ENCODE peak calls at places on chromosomes 3 and 15, in four cellular contexts. T is body of pancreas, O is adrenal gland, J is ovary. X is an unnamed sample.

GRCh38 chr3:190807719-190808375 is 54.6 kb downstream of the GMNC start:
- DNase-seq in T (peak), O (peak), J (peak), X (no peak)

GRCh38 chr3:13394363-13394762 is 25.8 kb downstream of the NUP210 start:
- DNase-seq in T (no peak), O (no peak), J (no peak), X (no peak)

GRCh38 chr3:189685854-189686253 is 54.7 kb downstream of the TP63 start:
- DNase-seq in T (no peak), O (no peak), J (no peak), X (no peak)

GRCh38 chr3:177284383-177284881 is 87.2 kb upstream of the TBL1XR1 start:
- DNase-seq in T (peak), O (peak), J (peak), X (no peak)

GRCh38 chr3:40264437-40264836 is 45.1 kb upstream of the EIF1B start:
- DNase-seq in T (no peak), O (no peak), J (no peak), X (no peak)

GRCh38 chr15:69703495-69704187 is 251.0 kb downstream of the RPLP1 start:
- DNase-seq in T (no peak), O (no peak), J (no peak), X (no peak)

GRCh38 chr15:77607894-77608261 is 24.8 kb downstream of the LINGO1 start:
- DNase-seq in T (no peak), O (no peak), J (no peak), X (no peak)

GRCh38 chr15:68818671-68819450 is 1.8 kb downstream of the ANP32A start:
- DNase-seq in T (peak), O (peak), J (peak), X (no peak)

GRCh38 chr3:71389911-71390573 is 193.5 kb downstream of the FOXP1 start:
- DNase-seq in T (peak), O (no peak), J (peak), X (no peak)

GRCh38 chr15:61038387-61038786 is 190.7 kb downstream of the RORA start:
- DNase-seq in T (no peak), O (peak), J (no peak), X (peak)

GRCh38 chr3:30496496-30496966 is 109.9 kb upstream of the TGFBR2 start:
- DNase-seq in T (no peak), O (no peak), J (no peak), X (peak)

GRCh38 chr15:78282324-78282723 is 17.1 kb downstream of the SKIC8 start:
- DNase-seq in T (no peak), O (no peak), J (no peak), X (no peak)

GRCh38 chr15:72781621-72782020 is 1.9 kb downstream of the ADPGK start:
- DNase-seq in T (no peak), O (no peak), J (no peak), X (no peak)

GRCh38 chr3:153162513-153163348 is 705 bp downstream of the RAP2B start:
- DNase-seq in T (peak), O (peak), J (peak), X (peak)

GRCh38 chr15:27165590-27165989 is 194.6 kb downstream of the GABRG3 start:
- DNase-seq in T (no peak), O (no peak), J (no peak), X (no peak)

GRCh38 chr3:49172616-49173041 is 1.2 kb downstream of the KLHDC8B start:
- DNase-seq in T (no peak), O (no peak), J (peak), X (no peak)

GRCh38 chr3:49173116-49173791 is 1.9 kb downstream of the KLHDC8B start:
- DNase-seq in T (peak), O (peak), J (peak), X (no peak)

GRCh38 chr3:49171775-49172500 is 540 bp downstream of the KLHDC8B start:
- DNase-seq in T (no peak), O (no peak), J (no peak), X (no peak)

GRCh38 chr3:49170744-49171118 is 667 bp upstream of the KLHDC8B start:
- DNase-seq in T (no peak), O (no peak), J (no peak), X (no peak)

DNA sequence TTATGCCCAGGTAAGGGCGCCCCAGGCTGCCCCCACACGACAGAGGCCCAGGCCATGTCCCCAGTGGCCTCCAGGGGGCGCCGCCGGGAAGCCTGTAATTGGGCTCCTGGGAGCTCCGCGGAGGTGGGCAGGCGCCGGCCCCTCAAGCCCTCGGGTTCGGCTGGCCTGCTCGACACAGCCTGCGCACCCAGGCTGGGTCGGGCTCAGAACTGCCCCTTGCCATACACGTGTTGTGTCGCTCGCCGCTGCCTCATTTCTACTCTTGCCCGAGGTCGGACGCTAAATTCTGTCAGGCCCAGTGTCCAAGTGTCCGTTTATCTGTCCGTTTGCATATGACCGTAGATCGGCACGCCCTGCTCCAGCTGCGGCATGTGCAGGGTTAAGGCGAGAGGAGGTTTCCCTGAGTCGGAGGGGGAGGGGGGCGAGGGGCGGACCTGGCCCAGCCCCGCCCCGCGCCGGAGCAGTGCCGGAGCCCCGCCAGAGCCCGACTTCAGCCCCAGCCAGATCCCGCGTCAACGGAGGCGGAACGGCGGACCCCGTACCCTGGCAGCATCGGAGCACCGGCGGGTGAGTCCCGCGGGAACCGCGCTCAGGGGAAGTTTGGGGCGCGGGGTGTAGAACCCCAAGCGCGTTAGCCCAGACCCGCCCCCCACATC is at the start of gene KLHDC8B:
- DNase-seq in T (peak), O (peak), J (peak), X (peak)
- TF ChIP-seq POLR2A in T (peak), O (peak), J (peak), X (no peak)

GRCh38 chr3:128123538-128124368 is at the start of gene RUVBL1:
- DNase-seq in T (peak), O (peak), J (peak), X (peak)
- TF ChIP-seq POLR2A in T (peak), O (peak), J (no peak), X (peak)

DNA sequence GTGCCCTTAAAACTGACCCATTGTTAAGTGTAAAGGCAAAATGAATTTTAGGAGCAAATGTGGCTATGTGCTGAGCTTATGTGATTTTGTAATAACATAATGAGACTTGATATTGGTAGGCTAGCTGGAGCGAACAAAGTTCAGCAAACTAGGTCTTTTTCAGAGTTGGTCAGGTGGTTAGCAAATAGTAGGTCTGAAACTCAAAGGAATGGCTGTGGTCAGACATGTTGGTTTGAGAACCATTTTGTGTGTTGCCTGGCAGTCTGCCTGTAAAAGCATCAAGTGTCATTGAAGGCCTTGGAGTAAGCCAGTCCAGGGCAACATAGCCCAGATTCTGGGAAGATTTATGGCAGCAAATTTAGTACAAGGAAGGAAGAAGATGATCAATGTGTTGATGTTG is 16.4 kb downstream of the FBXO22 start:
- DNase-seq in T (peak), O (no peak), J (no peak), X (no peak)
- TF ChIP-seq POLR2A in T (no peak), O (no peak), J (no peak), X (no peak)

DNA sequence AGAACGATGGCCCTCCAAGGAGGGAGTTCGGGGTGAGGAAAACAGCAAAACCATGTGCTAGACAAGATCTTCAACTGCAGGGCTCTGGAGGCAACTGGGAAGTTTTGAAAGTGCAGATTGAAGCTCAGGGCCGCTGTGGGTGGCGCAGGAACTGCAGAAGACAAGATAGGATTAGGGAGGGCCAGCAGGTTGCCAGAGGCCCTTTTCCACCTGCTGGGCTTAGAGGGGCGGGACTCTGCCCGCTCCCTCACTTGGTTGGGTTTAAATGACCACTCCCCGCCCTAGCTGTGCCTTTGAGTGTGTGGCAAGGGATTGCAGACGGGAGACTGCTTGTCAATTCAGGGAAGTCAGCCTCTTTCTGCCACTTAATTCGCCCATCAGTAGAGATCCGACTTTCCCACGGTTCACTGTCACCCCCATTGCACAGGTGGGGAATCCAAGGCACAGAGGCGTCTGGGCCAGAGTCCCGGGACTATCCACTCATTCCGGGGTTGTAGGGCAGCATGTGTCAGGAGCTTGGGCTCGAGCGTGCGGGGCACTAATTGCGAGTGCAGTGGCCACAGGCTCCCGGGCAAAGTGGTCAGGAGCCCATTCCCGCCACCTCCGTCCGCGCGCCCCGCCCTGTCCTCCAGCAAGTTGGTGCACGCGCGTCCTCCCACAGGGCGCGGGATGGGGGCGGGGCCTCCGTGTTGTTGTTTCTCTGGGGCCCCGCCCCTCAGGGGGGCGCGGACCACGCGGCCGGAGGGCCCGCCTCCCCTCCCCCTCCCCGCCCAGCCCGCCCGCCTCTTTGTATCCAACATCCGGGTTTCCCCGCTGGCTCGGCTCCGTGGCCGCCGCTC is at the start of gene ACVR2B:
- DNase-seq in T (peak), O (peak), J (peak), X (peak)
- TF ChIP-seq POLR2A in T (peak), O (no peak), J (no peak), X (peak)

DNA sequence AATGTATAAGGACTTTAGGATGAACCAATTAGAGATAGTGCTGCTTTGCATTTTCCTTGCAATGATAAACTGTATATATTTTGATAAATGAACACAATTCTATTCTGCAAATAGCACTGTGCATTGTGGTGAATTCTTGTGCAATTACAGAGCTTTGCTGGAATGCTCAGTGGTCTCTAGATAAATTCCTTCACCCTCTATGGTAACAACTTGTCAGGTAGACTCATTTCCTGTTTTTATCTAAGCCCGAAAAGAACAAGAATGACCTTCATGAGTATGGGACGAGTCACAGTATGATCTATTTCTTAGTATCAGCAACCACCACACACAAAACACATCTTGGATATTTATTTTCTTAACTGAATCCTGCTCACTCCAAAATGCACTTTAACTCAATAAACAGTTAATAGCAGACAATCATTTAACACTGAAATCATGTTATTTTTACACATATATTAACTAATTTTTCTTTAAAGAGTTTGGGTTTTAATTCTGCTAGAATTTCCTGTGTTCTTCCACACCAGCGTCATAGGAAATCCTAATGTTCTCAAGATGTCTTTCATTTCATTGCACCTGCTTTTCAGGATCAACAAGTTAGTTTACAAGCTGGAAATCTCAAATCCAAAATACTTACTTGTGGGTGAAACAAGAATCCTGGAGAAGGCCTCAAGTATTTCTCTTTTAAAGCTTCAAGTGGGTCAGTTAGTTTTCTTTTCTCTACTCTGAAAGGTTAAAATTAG is 551.2 kb downstream of the MECOM start:
- DNase-seq in T (no peak), O (no peak), J (no peak), X (no peak)
- TF ChIP-seq POLR2A in T (no peak), O (no peak), J (no peak), X (no peak)

GRCh38 chr3:115325539-115325938 is 178.5 kb upstream of the ZBTB20 start:
- DNase-seq in T (peak), O (peak), J (no peak), X (peak)

GRCh38 chr3:115324056-115324455 is 177.0 kb upstream of the ZBTB20 start:
- DNase-seq in T (no peak), O (no peak), J (no peak), X (no peak)

GRCh38 chr3:115321396-115321795 is 174.3 kb upstream of the ZBTB20 start:
- DNase-seq in T (no peak), O (no peak), J (no peak), X (no peak)

GRCh38 chr3:115323380-115323779 is 176.3 kb upstream of the ZBTB20 start:
- DNase-seq in T (no peak), O (no peak), J (no peak), X (no peak)

DNA sequence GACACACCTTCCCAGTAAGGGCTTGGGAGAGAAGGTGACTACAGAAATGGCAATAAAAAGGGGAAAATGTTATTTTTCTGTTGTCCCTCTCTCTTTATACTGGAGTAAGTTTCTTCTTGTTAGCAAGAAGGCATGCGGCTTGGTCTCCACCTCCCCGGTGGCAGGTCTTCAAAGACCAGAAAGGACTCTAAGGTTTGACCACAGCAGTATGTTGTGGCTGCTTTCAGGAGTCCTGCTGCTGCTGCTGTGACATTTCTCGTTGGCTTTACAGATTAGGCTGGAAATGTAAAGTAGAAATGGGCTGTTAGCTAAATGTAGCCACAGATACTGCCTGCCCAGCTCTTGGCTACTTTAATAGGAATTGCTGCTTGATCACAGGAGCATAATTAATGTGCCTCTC is 175.8 kb upstream of the ZBTB20 start:
- DNase-seq in T (no peak), O (no peak), J (no peak), X (no peak)
- TF ChIP-seq POLR2A in T (no peak), O (no peak), J (no peak), X (no peak)

DNA sequence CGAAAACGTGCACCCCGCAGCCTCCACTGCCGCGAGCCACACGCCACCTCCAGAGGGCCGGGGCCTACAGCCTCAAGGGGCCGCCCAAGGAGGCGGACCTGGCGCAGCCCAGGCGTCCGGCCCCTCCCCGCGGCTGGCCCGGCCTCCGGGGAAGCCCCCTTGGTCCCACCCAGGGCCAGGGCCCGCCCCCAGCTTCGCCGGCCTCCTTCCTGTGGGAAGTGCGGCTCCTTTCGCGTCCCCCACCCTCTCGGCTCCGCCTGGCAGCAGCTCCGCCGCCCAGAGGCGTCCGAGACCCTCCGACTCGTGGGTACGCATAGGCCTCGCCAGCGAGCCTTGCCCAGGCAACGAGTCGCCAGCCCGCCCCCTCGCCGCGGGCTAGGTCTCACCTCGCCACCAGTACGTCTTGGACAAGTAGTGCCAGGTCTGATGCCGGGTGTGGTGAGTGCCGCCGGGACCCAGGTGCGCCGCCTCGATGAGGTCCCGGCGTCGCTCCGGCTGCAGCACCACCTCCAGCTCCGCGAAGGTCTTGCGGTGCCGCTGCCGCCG is 640 bp downstream of the ZBTB11 start:
- DNase-seq in T (peak), O (peak), J (peak), X (peak)
- TF ChIP-seq POLR2A in T (peak), O (peak), J (peak), X (peak)

GRCh38 chr3:151234825-151235224 is 31.8 kb upstream of the GPR171 start:
- DNase-seq in T (no peak), O (no peak), J (no peak), X (no peak)

GRCh38 chr3:151228291-151229125 is 25.5 kb upstream of the GPR171 start:
- DNase-seq in T (no peak), O (peak), J (no peak), X (no peak)

GRCh38 chr3:151236316-151236715 is 33.3 kb upstream of the GPR171 start:
- DNase-seq in T (no peak), O (no peak), J (no peak), X (no peak)

GRCh38 chr3:151230644-151231043 is 27.6 kb upstream of the GPR171 start:
- DNase-seq in T (no peak), O (no peak), J (no peak), X (no peak)

DNA sequence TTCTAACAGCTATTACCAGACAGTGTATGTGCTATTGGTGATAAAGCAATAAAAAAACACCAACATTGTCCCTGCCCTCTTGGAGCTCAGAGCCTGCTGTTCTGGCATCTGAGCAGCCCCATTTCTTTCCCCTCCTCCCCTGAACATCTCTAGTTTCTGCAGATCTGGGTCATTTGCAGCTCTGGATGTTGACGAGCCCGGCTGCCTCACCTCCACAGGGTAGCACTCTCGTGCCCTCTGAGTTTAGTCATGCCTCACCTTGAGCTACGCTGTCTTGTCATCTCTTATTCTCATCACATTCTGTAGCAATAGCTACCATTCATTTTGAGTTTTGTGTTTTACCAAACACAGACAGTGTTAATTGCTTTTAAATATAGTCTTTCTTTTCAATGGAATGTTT is 30.0 kb upstream of the GPR171 start:
- DNase-seq in T (no peak), O (no peak), J (no peak), X (no peak)
- TF ChIP-seq POLR2A in T (no peak), O (no peak), J (no peak), X (no peak)